ENCODE peak calls at places on chromosome 2, in six cellular contexts. T is A549, D is HepG2, J is K562, V is WTC11, Y is H1. E is an unnamed sample.

GRCh38 chr2:146323564-146323963 is 1521.3 kb upstream of the ACVR2A start:
- DNase-seq in T (no peak), D (no peak), J (no peak), V (no peak), Y (no peak), E (no peak)

GRCh38 chr2:237663517-237663916 is 36.1 kb downstream of the LRRFIP1 start:
- DNase-seq in T (no peak), D (no peak), J (no peak), V (no peak), Y (no peak), E (no peak)

GRCh38 chr2:228140934-228141528 is 40.5 kb downstream of the SPHKAP start:
- DNase-seq in T (no peak), D (no peak), J (no peak), V (no peak), Y (no peak), E (no peak)

GRCh38 chr2:221388891-221389290 is 183.2 kb downstream of the EPHA4 start:
- DNase-seq in T (no peak), D (no peak), J (no peak), V (no peak), Y (no peak), E (no peak)

GRCh38 chr2:216006164-216006663 is 7.1 kb downstream of the MREG start:
- DNase-seq in T (peak), D (no peak), J (peak), V (peak), Y (peak), E (peak)

GRCh38 chr2:173187911-173188788 is 112.5 kb downstream of the MAP3K20 start:
- DNase-seq in T (no peak), D (no peak), J (peak), V (no peak), Y (no peak), E (no peak)

GRCh38 chr2:9646631-9647030 is 15.8 kb upstream of the YWHAQ start:
- DNase-seq in T (no peak), D (no peak), J (no peak), V (no peak), Y (no peak), E (no peak)

GRCh38 chr2:85490861-85491763 is 47.9 kb upstream of the MAT2A start:
- DNase-seq in T (no peak), D (no peak), J (no peak), V (no peak), Y (no peak), E (no peak)

GRCh38 chr2:121018136-121019057 is 266.6 kb downstream of the TFCP2L1 start:
- DNase-seq in T (no peak), D (no peak), J (peak), V (peak), Y (peak), E (no peak)

GRCh38 chr2:108853421-108853820 is 66.8 kb downstream of the CCDC138 start:
- DNase-seq in T (no peak), D (peak), J (no peak), V (no peak), Y (no peak), E (no peak)

GRCh38 chr2:161946489-161947107 is 127.4 kb downstream of the DPP4 start:
- DNase-seq in T (peak), D (peak), J (no peak), V (no peak), Y (no peak), E (peak)

GRCh38 chr2:189162566-189162965 is 17.0 kb downstream of the COL5A2 start:
- DNase-seq in T (no peak), D (no peak), J (no peak), V (no peak), Y (no peak), E (no peak)

GRCh38 chr2:217160978-217161973 is 301.4 kb upstream of the TNP1 start:
- DNase-seq in T (no peak), D (no peak), J (no peak), V (no peak), Y (no peak), E (peak)

GRCh38 chr2:55500025-55500424 is 19.5 kb upstream of the CFAP36 start:
- DNase-seq in T (peak), D (peak), J (no peak), V (no peak), Y (no peak), E (no peak)

GRCh38 chr2:233210843-233211600 is 40.5 kb upstream of the ATG16L1 start:
- DNase-seq in T (no peak), D (no peak), J (no peak), V (no peak), Y (no peak), E (peak)

GRCh38 chr2:223971-224760 is 39.7 kb downstream of the SH3YL1 start:
- DNase-seq in T (no peak), D (no peak), J (peak), V (no peak), Y (no peak), E (no peak)
- TF ChIP-seq JUN in T (no peak), D (no peak), J (no peak), V (no peak), Y (no peak), E (no peak)

GRCh38 chr2:190468814-190469569 is 60.8 kb downstream of the MFSD6 start:
- DNase-seq in T (peak), D (peak), J (peak), V (no peak), Y (no peak), E (peak)

GRCh38 chr2:190465060-190465459 is 56.9 kb downstream of the MFSD6 start:
- DNase-seq in T (no peak), D (no peak), J (no peak), V (no peak), Y (no peak), E (no peak)

GRCh38 chr2:190467575-190468083 is 59.5 kb downstream of the MFSD6 start:
- DNase-seq in T (no peak), D (no peak), J (no peak), V (no peak), Y (no peak), E (peak)

GRCh38 chr2:190469770-190470169 is 61.6 kb downstream of the MFSD6 start:
- DNase-seq in T (peak), D (no peak), J (peak), V (no peak), Y (no peak), E (peak)

DNA sequence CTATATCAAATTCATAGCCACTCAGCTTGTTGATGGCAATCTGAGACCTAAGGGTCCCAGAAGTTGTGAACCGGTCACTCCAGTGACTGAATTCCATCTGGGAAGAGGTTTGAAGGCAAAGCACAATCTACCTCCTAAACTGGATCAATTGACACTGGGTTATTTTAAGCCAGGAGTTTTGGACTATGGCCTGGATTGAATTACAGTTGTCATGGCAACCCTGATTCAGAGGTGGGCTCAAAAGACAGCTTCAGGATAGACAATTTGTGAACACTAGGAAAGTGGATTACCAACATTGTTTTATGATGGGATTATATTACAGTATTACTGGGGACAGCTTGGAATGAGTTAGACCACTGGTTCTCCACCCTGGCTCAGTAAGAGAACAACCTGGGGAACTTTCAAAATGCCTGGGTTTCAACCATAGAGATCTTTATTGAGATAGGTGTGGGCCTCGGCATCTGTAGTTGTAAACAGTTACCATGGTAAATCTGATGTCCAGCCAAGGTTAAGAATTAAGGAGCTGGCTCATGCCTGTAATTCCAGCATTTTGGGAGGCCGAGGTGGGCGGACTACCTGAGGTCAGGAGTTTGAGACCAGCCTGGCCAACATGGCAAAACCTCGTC is 58.8 kb downstream of the MFSD6 start:
- DNase-seq in T (no peak), D (peak), J (no peak), V (no peak), Y (no peak), E (no peak)
- TF ChIP-seq JUN in T (no peak), D (no peak), J (no peak), V (no peak), Y (no peak), E (no peak)

DNA sequence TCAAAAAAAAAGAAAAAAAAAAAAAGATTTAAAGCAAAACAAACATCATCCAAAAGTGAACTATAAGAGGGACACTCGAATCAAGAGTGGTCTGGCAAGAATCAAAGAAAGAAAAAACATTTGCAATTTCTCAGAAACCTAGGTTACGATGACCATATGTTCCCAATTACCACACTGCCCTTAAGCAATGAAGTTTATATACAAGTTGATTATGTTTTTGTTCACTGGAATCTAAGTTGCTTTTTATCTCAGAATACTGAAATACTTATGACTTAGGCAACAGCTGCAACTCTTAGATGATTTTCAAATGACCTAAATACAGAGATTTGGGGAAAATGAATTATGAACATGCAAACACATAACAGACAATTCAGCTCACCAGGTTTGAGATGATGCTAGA is 597.1 kb upstream of the CHAC2 start:
- DNase-seq in T (no peak), D (no peak), J (no peak), V (no peak), Y (no peak), E (no peak)
- TF ChIP-seq JUN in T (no peak), D (no peak), J (no peak), V (no peak), Y (no peak), E (no peak)

GRCh38 chr2:238988105-238988504 is 140.2 kb downstream of the TWIST2 start:
- DNase-seq in T (no peak), D (no peak), J (no peak), V (no peak), Y (no peak), E (no peak)

GRCh38 chr2:238986491-238987351 is 138.8 kb downstream of the TWIST2 start:
- DNase-seq in T (no peak), D (no peak), J (no peak), V (no peak), Y (no peak), E (no peak)

GRCh38 chr2:238985931-238986446 is 138.1 kb downstream of the TWIST2 start:
- DNase-seq in T (no peak), D (no peak), J (no peak), V (no peak), Y (peak), E (no peak)

GRCh38 chr2:238987352-238987981 is 139.6 kb downstream of the TWIST2 start:
- DNase-seq in T (no peak), D (no peak), J (no peak), V (no peak), Y (no peak), E (no peak)

GRCh38 chr2:238985036-238985729 is 137.3 kb downstream of the TWIST2 start:
- DNase-seq in T (no peak), D (no peak), J (no peak), V (no peak), Y (no peak), E (no peak)
- TF ChIP-seq JUN in T (no peak), D (no peak), J (no peak), V (no peak), Y (no peak), E (no peak)

GRCh38 chr2:26740890-26741302 is 23.2 kb upstream of the SLC35F6 start:
- DNase-seq in T (peak), D (no peak), J (peak), V (peak), Y (no peak), E (no peak)
- TF ChIP-seq JUN in T (no peak), D (no peak), J (no peak), V (no peak), Y (no peak), E (no peak)

DNA sequence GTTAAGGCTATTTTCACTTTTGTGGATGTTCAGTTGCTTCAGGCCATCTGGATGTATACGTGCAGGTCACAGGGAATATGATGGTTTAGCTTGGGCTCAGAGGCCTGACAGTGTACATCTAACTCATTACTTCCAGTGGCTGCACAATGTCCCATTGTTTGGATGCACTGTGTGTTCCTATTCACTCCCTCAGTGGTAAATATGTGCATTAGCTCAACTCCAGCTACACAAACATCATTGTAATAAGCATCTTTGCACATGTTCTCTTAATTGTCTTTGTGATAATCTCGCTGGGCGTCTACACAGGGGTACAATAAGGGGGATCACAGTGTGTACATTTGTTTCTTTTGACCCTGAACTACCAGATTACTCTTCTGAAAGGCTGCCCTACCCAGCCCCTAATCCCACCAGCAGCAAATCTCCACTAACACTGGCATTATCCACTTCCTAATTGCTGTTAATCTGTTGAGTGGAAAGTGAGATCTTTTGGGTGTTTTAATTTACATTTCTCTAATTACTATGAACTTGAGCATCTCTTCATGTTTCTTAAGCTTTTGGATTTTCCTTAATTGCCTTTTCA is 56.1 kb upstream of the POLE4 start:
- DNase-seq in T (no peak), D (peak), J (no peak), V (no peak), Y (no peak), E (no peak)
- TF ChIP-seq JUN in T (no peak), D (no peak), J (no peak), V (no peak), Y (no peak), E (no peak)

GRCh38 chr2:176174382-176174834 is 14.1 kb upstream of the HOXD1 start:
- DNase-seq in T (no peak), D (no peak), J (no peak), V (no peak), Y (peak), E (no peak)
- TF ChIP-seq JUN in T (no peak), D (no peak), J (no peak), V (no peak), Y (no peak), E (no peak)

GRCh38 chr2:149006883-149007543 is 31.5 kb upstream of the LYPD6B start:
- DNase-seq in T (no peak), D (no peak), J (no peak), V (no peak), Y (no peak), E (no peak)
- TF ChIP-seq JUN in T (no peak), D (no peak), J (no peak), V (no peak), Y (no peak), E (no peak)

GRCh38 chr2:168345601-168346000 is 98.2 kb upstream of the STK39 start:
- DNase-seq in T (no peak), D (no peak), J (no peak), V (no peak), Y (no peak), E (no peak)
- TF ChIP-seq JUN in T (no peak), D (no peak), J (no peak), V (no peak), Y (no peak), E (no peak)

DNA sequence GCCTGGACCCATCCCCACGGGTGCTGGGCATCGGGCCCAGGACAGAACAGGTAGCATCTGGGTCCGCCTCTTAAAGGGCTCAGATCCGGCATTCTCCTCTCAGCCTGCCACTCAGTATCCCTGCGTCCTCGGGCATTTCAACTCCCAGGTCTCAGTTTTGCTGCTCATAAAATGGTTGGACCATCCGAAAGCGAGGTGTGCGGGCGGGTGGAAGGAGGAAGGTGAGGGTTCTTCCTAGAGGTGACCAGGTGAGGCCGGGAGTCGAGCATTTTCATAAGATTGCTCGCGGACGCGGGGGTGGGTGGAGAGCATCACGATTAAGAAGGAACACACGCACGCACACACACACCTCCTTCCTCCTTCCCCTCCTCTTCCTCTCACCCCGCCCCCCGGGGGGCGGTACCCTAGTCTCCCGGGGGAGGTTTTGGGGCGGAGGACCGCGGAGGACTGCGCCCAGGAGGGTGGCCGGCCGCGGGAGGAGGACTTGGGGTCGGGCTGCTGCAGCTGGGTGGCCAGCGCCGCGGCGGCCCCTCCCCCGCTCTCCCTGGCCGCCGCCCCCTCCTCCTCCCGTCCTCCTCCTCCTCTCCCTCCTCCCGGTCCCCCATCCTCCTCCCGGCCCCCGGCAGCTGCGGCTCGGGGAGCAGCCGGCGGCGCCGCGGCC is 97.9 kb upstream of the GPR45 start:
- DNase-seq in T (no peak), D (no peak), J (peak), V (peak), Y (peak), E (no peak)
- TF ChIP-seq JUN in T (no peak), D (no peak), J (no peak), V (no peak), Y (no peak), E (no peak)

E was measured in endothelial cell of umbilical vein.